ENCODE peak calls at places on chromosome 19, in nine cellular contexts. C, P, V, O, D, S, Q, Z and Y are unnamed samples.

GRCh38 chr19:49645995-49646394 is 4.0 kb downstream of the SCAF1 start:
- DNase-seq in P (no peak), C (no peak), V (no peak), D (no peak), S (no peak), Z (no peak), Q (no peak), O (no peak), Y (no peak)

GRCh38 chr19:40640744-40641143 is 39.6 kb downstream of the LTBP4 start:
- DNase-seq in C (peak), Q (no peak), D (peak), P (no peak), S (no peak), V (no peak), O (no peak), Z (no peak), Y (no peak)

GRCh38 chr19:23460656-23461055 is 65.4 kb upstream of the ZNF91 start:
- DNase-seq in D (no peak), P (no peak), Z (no peak), O (no peak), V (no peak), Q (no peak), C (no peak), S (no peak), Y (no peak)

GRCh38 chr19:29568036-29568788 is 37.9 kb upstream of the POP4 start:
- DNase-seq in D (no peak), Q (peak), O (no peak), P (no peak), C (no peak), S (no peak), Z (no peak), V (no peak), Y (no peak)

GRCh38 chr19:10612515-10613119 is 12.7 kb upstream of the SLC44A2 start:
- DNase-seq in V (no peak), P (peak), Z (no peak), D (peak), Q (no peak), O (no peak), C (no peak), S (peak), Y (no peak)

GRCh38 chr19:47826800-47827199 is 5.1 kb downstream of the CRX start:
- DNase-seq in Z (no peak), V (no peak), D (no peak), O (no peak), P (no peak), S (no peak), Q (no peak), C (no peak), Y (no peak)

GRCh38 chr19:57269515-57270250 is 10.6 kb upstream of the ZNF460 start:
- DNase-seq in P (no peak), O (peak), S (no peak), D (peak), Z (no peak), Q (no peak), V (no peak), C (peak), Y (no peak)

GRCh38 chr19:10544242-10544752 is 593 bp downstream of the ATG4D start:
- DNase-seq in P (no peak), V (no peak), S (no peak), O (no peak), Q (no peak), D (no peak), Z (no peak), C (no peak), Y (no peak)

GRCh38 chr19:53507523-53508442 is 30.2 kb upstream of the ZNF331 start:
- DNase-seq in D (no peak), S (no peak), C (no peak), V (no peak), Z (no peak), Q (no peak), P (no peak), O (no peak), Y (no peak)

GRCh38 chr19:10384580-10384979 is 4.2 kb upstream of the TYK2 start:
- DNase-seq in C (no peak), P (no peak), Q (no peak), O (no peak), Z (no peak), D (no peak), S (no peak), V (no peak), Y (no peak)

GRCh38 chr19:29785955-29786589 is 25.7 kb upstream of the CCNE1 start:
- DNase-seq in S (no peak), Q (no peak), Z (no peak), D (no peak), P (no peak), O (no peak), C (no peak), V (no peak), Y (no peak)

GRCh38 chr19:57282011-57282636 is 1.8 kb downstream of the ZNF460 start:
- DNase-seq in Z (no peak), D (no peak), S (no peak), V (no peak), O (peak), C (no peak), P (no peak), Q (no peak), Y (no peak)

GRCh38 chr19:15584541-15585115 is 30.4 kb upstream of the CYP4F8 start:
- DNase-seq in S (peak), V (no peak), Z (peak), P (peak), O (peak), C (peak), D (peak), Q (peak), Y (peak)

GRCh38 chr19:38277549-38277948 is 13.2 kb downstream of the SPINT2 start:
- DNase-seq in P (no peak), Z (no peak), S (no peak), C (peak), V (no peak), D (peak), Q (no peak), O (no peak), Y (no peak)

GRCh38 chr19:41309225-41310030 is 544 bp upstream of the CCDC97 start:
- DNase-seq in Z (no peak), C (no peak), O (no peak), V (no peak), S (peak), P (no peak), Q (no peak), D (no peak), Y (no peak)

GRCh38 chr19:50548191-50549058 is 19.8 kb downstream of the LRRC4B start:
- DNase-seq in D (no peak), Z (no peak), C (no peak), Q (no peak), S (no peak), P (no peak), O (no peak), V (no peak), Y (no peak)

GRCh38 chr19:16654151-16654550 is 5.8 kb downstream of the SMIM7 start:
- DNase-seq in P (no peak), Z (no peak), O (no peak), D (no peak), Q (no peak), S (no peak), V (no peak), C (no peak), Y (no peak)

GRCh38 chr19:23561341-23561740 is 125.7 kb downstream of the ZNF675 start:
- DNase-seq in P (no peak), Z (no peak), O (no peak), Q (no peak), C (no peak), D (no peak), V (no peak), S (no peak), Y (no peak)

GRCh38 chr19:48798937-48799336 is 11.9 kb downstream of the BCAT2 start:
- DNase-seq in Z (no peak), Q (no peak), D (no peak), O (no peak), P (no peak), S (no peak), C (no peak), V (no peak), Y (no peak)

GRCh38 chr19:41862445-41862986 is 2.5 kb downstream of the RPS19 start:
- DNase-seq in S (no peak), P (no peak), C (no peak), Q (no peak), O (no peak), V (no peak), Z (no peak), D (no peak), Y (no peak)

GRCh38 chr19:35545855-35546381 is 492 bp downstream of the TMEM147 start:
- DNase-seq in Z (peak), P (no peak), O (no peak), V (no peak), Q (no peak), D (peak), S (no peak), C (no peak), Y (no peak)

GRCh38 chr19:7767487-7767886 is 4.4 kb downstream of the CLEC4M start:
- DNase-seq in D (no peak), Q (no peak), O (no peak), C (no peak), V (no peak), Z (no peak), P (no peak), S (no peak), Y (no peak)

GRCh38 chr19:33496016-33496415 is 25.6 kb downstream of the PEPD start:
- DNase-seq in D (no peak), V (no peak), O (no peak), Z (no peak), C (peak), S (no peak), Q (no peak), P (no peak), Y (no peak)

GRCh38 chr19:16125738-16126495 is 14.2 kb downstream of the RAB8A start:
- DNase-seq in C (no peak), Z (no peak), Q (no peak), V (no peak), S (no peak), O (no peak), P (no peak), D (no peak), Y (no peak)

GRCh38 chr19:18364826-18365528 is 21.0 kb upstream of the GDF15 start:
- DNase-seq in Z (no peak), S (peak), Q (peak), D (peak), O (no peak), C (peak), V (peak), P (peak), Y (peak)

GRCh38 chr19:848457-848921 is 3.6 kb upstream of the ELANE start:
- DNase-seq in Q (no peak), P (no peak), V (no peak), D (no peak), C (no peak), Z (no peak), S (peak), O (no peak), Y (no peak)

GRCh38 chr19:844300-844971 is 3.6 kb downstream of the PRTN3 start:
- DNase-seq in D (no peak), O (no peak), C (no peak), V (no peak), S (no peak), Z (no peak), Q (no peak), P (no peak), Y (no peak)

GRCh38 chr19:843836-844299 is 3.1 kb downstream of the PRTN3 start:
- DNase-seq in Q (no peak), D (no peak), Z (no peak), O (no peak), C (no peak), V (no peak), S (no peak), P (no peak), Y (no peak)

GRCh38 chr19:843180-843835 is 2.5 kb downstream of the PRTN3 start:
- DNase-seq in V (peak), D (no peak), Q (no peak), P (no peak), Z (no peak), C (no peak), O (peak), S (no peak), Y (no peak)

GRCh38 chr19:845707-846481 is 5.1 kb downstream of the PRTN3 start:
- DNase-seq in Z (no peak), Q (no peak), P (no peak), V (no peak), C (no peak), S (no peak), O (no peak), D (no peak), Y (no peak)
- TF ChIP-seq CTCF in Z (no peak), Q (no peak), P (no peak), V (no peak), C (no peak), S (no peak), O (no peak), D (no peak), Y (no peak)

GRCh38 chr19:58513694-58514563 is 2.1 kb upstream of the SLC27A5 start:
- DNase-seq in O (no peak), Z (peak), Q (peak), P (peak), S (peak), D (peak), V (peak), C (peak), Y (peak)
- TF ChIP-seq CTCF in O (peak), Z (no peak), Q (peak), P (peak), S (peak), D (peak), V (peak), C (peak), Y (peak)

GRCh38 chr19:13282486-13283065 is 132.4 kb downstream of the IER2 start:
- DNase-seq in Q (no peak), C (no peak), D (no peak), V (no peak), P (no peak), S (no peak), Z (no peak), O (no peak), Y (no peak)

GRCh38 chr19:13281567-13282291 is 131.5 kb downstream of the IER2 start:
- DNase-seq in D (no peak), Q (no peak), O (no peak), C (no peak), Z (no peak), V (no peak), P (no peak), S (no peak), Y (no peak)

GRCh38 chr19:13275016-13275722 is 125.0 kb downstream of the IER2 start:
- DNase-seq in S (no peak), Q (no peak), O (no peak), P (no peak), D (no peak), V (no peak), Z (no peak), C (no peak), Y (no peak)

DNA sequence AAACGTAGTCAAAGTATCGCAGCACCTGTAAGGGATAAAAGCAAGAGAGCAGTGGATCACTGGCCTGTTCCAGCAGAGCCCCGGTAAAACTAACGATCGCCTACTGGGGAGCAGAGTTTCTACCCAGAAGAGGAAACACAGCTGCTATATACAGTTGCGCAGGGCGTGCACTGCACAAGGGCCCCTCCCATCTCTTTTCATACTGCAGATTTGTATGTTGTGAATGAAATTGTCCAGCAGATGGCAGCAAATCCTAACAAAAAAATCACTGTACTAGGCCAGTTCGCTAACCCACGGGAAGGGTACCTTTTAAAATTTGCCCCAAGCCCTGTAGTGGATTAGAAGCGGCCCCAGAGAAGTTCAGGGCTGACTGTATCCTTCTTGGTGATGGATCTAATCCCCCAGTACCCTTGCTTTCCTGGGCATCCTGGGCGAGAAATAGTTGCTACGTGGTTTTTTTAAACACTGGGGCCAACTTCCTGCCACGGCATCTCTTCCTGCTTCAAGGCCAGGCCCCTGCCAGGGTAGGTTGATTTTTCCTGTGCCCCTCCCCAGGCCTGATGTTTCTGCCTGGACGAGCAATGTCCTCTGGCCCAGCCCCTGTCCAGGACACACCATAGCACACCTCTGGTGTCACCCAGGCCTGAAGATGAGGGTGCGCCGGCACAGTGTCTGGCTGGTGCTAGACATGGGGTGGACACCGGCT is 127.0 kb downstream of the IER2 start:
- DNase-seq in Q (no peak), V (peak), Z (no peak), P (peak), C (peak), O (no peak), D (peak), S (peak), Y (peak)
- TF ChIP-seq CTCF in Q (peak), V (peak), Z (no peak), P (peak), C (peak), O (peak), D (peak), S (peak), Y (peak)

GRCh38 chr19:5921777-5922176 is 7.7 kb downstream of the CAPS start:
- DNase-seq in Z (no peak), Q (no peak), C (no peak), V (no peak), O (no peak), S (no peak), P (peak), D (no peak), Y (no peak)

GRCh38 chr19:5916201-5916708 is 2.2 kb downstream of the CAPS start:
- DNase-seq in C (no peak), Q (no peak), D (peak), O (no peak), V (no peak), S (no peak), Z (no peak), P (no peak), Y (no peak)

GRCh38 chr19:5915782-5916165 is 1.7 kb downstream of the CAPS start:
- DNase-seq in V (no peak), C (no peak), D (no peak), S (no peak), Q (no peak), P (no peak), O (no peak), Z (no peak), Y (no peak)

GRCh38 chr19:5917431-5918107 is 3.5 kb downstream of the CAPS start:
- DNase-seq in Z (no peak), S (no peak), Q (no peak), V (no peak), C (no peak), D (no peak), P (no peak), O (no peak), Y (no peak)

DNA sequence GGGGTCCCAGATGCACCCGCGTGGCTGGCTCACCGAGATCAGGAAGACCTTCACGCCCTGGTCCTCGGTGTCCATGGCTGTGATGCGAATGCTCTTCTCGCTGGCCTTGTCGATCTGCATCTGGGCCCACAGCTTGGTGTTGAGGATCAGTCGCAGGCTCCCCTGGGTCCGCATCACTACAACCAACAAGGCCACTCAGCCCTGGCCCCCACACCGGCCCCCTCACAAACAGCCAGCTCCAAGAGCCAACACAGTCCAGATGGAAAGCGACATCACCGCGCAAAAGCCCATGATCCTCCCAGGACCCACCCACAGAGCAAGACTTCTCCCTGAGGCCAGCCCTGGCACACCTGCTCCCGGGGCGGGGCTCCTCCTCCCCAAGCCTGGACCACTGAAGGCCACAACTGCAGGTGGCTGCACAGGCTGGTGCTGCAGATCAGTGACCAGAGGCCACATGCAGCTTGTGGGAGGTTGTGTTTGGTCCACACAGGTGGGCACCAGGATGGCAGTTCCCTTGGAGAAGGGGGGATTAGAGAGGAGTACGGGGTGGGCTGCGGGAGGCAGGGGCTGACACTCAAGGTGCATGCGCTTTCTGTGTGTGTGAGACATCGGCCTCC is 4.5 kb downstream of the CAPS start:
- DNase-seq in O (no peak), P (no peak), D (no peak), C (no peak), V (no peak), Q (no peak), S (no peak), Z (no peak), Y (no peak)
- TF ChIP-seq CTCF in O (no peak), P (no peak), D (no peak), C (no peak), V (no peak), Q (no peak), S (no peak), Z (no peak), Y (no peak)

DNA sequence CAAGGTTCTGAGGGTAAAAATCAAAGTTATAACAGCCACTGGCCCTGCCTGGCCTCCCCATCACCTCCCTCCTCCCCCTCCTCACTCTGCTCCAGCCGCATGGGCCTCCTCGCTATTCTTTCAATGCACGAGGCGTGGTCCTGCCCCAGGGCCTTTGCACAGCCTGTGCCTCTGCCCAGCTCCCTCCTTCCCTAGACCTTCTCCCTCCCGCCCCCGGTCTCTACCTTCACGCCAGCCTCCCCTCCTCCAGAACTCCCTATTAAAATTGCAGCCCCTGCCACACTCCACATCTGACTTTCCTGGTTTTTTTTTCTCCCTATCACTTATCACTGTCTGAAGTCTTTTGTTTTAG is 3.3 kb downstream of the RAX2 start:
- DNase-seq in P (no peak), Z (no peak), Q (no peak), D (no peak), C (no peak), O (no peak), S (no peak), V (no peak), Y (no peak)
- TF ChIP-seq CTCF in P (no peak), Z (no peak), Q (no peak), D (no peak), C (no peak), O (no peak), S (no peak), V (no peak), Y (no peak)

DNA sequence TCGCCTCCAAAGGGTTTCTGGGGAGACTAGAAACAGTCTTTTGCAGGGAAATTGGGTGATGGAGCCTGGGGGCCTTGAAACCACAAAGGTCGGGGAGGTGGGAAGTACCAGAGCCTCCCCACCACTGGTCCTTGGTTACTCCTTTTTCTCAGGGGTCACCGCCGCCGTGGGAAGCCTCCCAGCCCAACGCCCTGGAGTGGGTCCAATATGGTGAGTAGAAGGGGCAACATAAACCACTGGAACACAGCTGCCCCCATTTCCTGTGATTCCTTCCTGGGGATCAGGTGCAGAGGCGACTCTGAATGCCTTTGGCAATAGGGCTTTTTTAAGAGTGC is 5.8 kb downstream of the PGLYRP1 start:
- DNase-seq in C (no peak), S (no peak), D (no peak), Q (no peak), O (no peak), V (no peak), Z (no peak), P (no peak), Y (no peak)
- TF ChIP-seq CTCF in C (no peak), S (no peak), D (no peak), Q (peak), O (no peak), V (no peak), Z (no peak), P (no peak), Y (peak)